ENCODE peak calls at places on chromosomes 7 and 10, in six cellular contexts. One of them, this sample, is unnamed.

GRCh38 chr7:142813262-142813661 is 41.6 kb upstream of the EPHB6 start:
- DNase-seq in mesothelial cell of epicardium: no peak
- DNase-seq in NCI-H460: no peak
- DNase-seq in B cell: no peak
- DNase-seq in head of caudate nucleus: no peak
- DNase-seq in T1000: peak; percentile 64
- DNase-seq in this sample: no peak

GRCh38 chr10:11875499-11876281 is 52.5 kb downstream of the PROSER2 start:
- DNase-seq in mesothelial cell of epicardium: peak; percentile 64
- DNase-seq in NCI-H460: peak; percentile 91
- DNase-seq in B cell: no peak
- DNase-seq in head of caudate nucleus: no peak
- DNase-seq in T1000: peak; percentile 83
- DNase-seq in this sample: peak; percentile 69

GRCh38 chr7:150444674-150445365 is 5.6 kb upstream of the GIMAP8 start:
- DNase-seq in mesothelial cell of epicardium: no peak
- DNase-seq in NCI-H460: no peak
- DNase-seq in B cell: no peak
- DNase-seq in head of caudate nucleus: no peak
- DNase-seq in T1000: no peak
- DNase-seq in this sample: no peak

GRCh38 chr7:120274899-120275298 is 1.9 kb downstream of the KCND2 start:
- DNase-seq in mesothelial cell of epicardium: no peak
- DNase-seq in NCI-H460: no peak
- DNase-seq in B cell: no peak
- DNase-seq in head of caudate nucleus: no peak
- DNase-seq in T1000: no peak
- DNase-seq in this sample: no peak

GRCh38 chr7:114086491-114086905 is 167.7 kb upstream of the PPP1R3A start:
- DNase-seq in mesothelial cell of epicardium: no peak
- DNase-seq in NCI-H460: no peak
- DNase-seq in B cell: peak; percentile 59
- DNase-seq in head of caudate nucleus: peak; percentile 52
- DNase-seq in T1000: no peak
- DNase-seq in this sample: no peak

GRCh38 chr10:59536151-59536550 is 173.5 kb downstream of the SLC16A9 start:
- DNase-seq in mesothelial cell of epicardium: no peak
- DNase-seq in NCI-H460: no peak
- DNase-seq in B cell: no peak
- DNase-seq in head of caudate nucleus: no peak
- DNase-seq in T1000: no peak
- DNase-seq in this sample: peak; percentile 69

GRCh38 chr7:64990936-64991335 is at the start of gene ZNF117:
- DNase-seq in mesothelial cell of epicardium: no peak
- DNase-seq in NCI-H460: no peak
- DNase-seq in B cell: no peak
- DNase-seq in head of caudate nucleus: no peak
- DNase-seq in T1000: no peak
- DNase-seq in this sample: no peak

GRCh38 chr7:47852330-47853245 is 95.7 kb downstream of the PKD1L1 start:
- DNase-seq in mesothelial cell of epicardium: no peak
- DNase-seq in NCI-H460: no peak
- DNase-seq in B cell: no peak
- DNase-seq in head of caudate nucleus: no peak
- DNase-seq in T1000: no peak
- DNase-seq in this sample: peak; percentile 9

GRCh38 chr7:45073031-45073842 is 15.5 kb downstream of the NACAD start:
- DNase-seq in mesothelial cell of epicardium: no peak
- DNase-seq in NCI-H460: no peak
- DNase-seq in B cell: no peak
- DNase-seq in head of caudate nucleus: no peak
- DNase-seq in T1000: no peak
- DNase-seq in this sample: no peak

GRCh38 chr10:17354781-17355180 is 99.6 kb downstream of the ST8SIA6 start:
- DNase-seq in mesothelial cell of epicardium: no peak
- DNase-seq in NCI-H460: no peak
- DNase-seq in B cell: no peak
- DNase-seq in head of caudate nucleus: no peak
- DNase-seq in T1000: no peak
- DNase-seq in this sample: no peak

GRCh38 chr7:20280475-20281351 is 50.0 kb upstream of the ITGB8 start:
- DNase-seq in mesothelial cell of epicardium: no peak
- DNase-seq in NCI-H460: no peak
- DNase-seq in B cell: no peak
- DNase-seq in head of caudate nucleus: no peak
- DNase-seq in T1000: no peak
- DNase-seq in this sample: no peak

GRCh38 chr10:129963076-129963830 is 821 bp downstream of the EBF3 start:
- DNase-seq in mesothelial cell of epicardium: peak; percentile 52
- DNase-seq in NCI-H460: no peak
- DNase-seq in B cell: peak; percentile 66
- DNase-seq in head of caudate nucleus: peak; percentile 33
- DNase-seq in T1000: no peak
- DNase-seq in this sample: peak; percentile 48

GRCh38 chr10:69087600-69088470 is at the start of gene SRGN:
- DNase-seq in mesothelial cell of epicardium: no peak
- DNase-seq in NCI-H460: peak; percentile 84
- DNase-seq in B cell: peak; percentile 40
- DNase-seq in head of caudate nucleus: peak; percentile 45
- DNase-seq in T1000: no peak
- DNase-seq in this sample: peak; percentile 93

GRCh38 chr7:107907-108306 is 84.5 kb upstream of the FAM20C start:
- DNase-seq in mesothelial cell of epicardium: no peak
- DNase-seq in NCI-H460: no peak
- DNase-seq in B cell: no peak
- DNase-seq in head of caudate nucleus: no peak
- DNase-seq in T1000: no peak
- DNase-seq in this sample: no peak

GRCh38 chr10:24196426-24197039 is 12.4 kb upstream of the KIAA1217 start:
- DNase-seq in mesothelial cell of epicardium: peak; percentile 83
- DNase-seq in NCI-H460: peak; percentile 51
- DNase-seq in B cell: peak; percentile 52
- DNase-seq in head of caudate nucleus: peak; percentile 84
- DNase-seq in T1000: peak; percentile 48
- DNase-seq in this sample: peak; percentile 67

GRCh38 chr7:134954197-134955082 is 31.9 kb upstream of the AGBL3 start:
- DNase-seq in mesothelial cell of epicardium: no peak
- DNase-seq in NCI-H460: peak; percentile 41
- DNase-seq in B cell: no peak
- DNase-seq in head of caudate nucleus: no peak
- DNase-seq in T1000: no peak
- DNase-seq in this sample: peak; percentile 66

GRCh38 chr7:92678291-92678920 is 88.2 kb upstream of the FAM133B start:
- DNase-seq in mesothelial cell of epicardium: no peak
- DNase-seq in NCI-H460: no peak
- DNase-seq in B cell: no peak
- DNase-seq in head of caudate nucleus: no peak
- DNase-seq in T1000: no peak
- DNase-seq in this sample: no peak

GRCh38 chr10:110502851-110503301 is 5.2 kb downstream of the DUSP5 start:
- DNase-seq in mesothelial cell of epicardium: no peak
- DNase-seq in NCI-H460: no peak
- DNase-seq in B cell: peak; percentile 73
- DNase-seq in head of caudate nucleus: no peak
- DNase-seq in T1000: no peak
- DNase-seq in this sample: peak; percentile 75